ENCODE peak calls at places on chromosome 5, in eight cellular contexts. Q is OCI-LY7, F is aorta, A is A549, W is cardiac muscle cell, N is pancreas, T is hepatocyte, Y is tibial artery. P is an unnamed sample. For H3K4me1, the result is how much of the 10 kb centered on the place peaks cover.

GRCh38 chr5:128842241-128842640 is 123.0 kb upstream of the SLC27A6 start:
- DNase-seq in Q (no peak), F (no peak), A (no peak), W (no peak), N (no peak), T (no peak), Y (no peak), P (no peak)

GRCh38 chr5:180499684-180500083 is 5.5 kb downstream of the CNOT6 start:
- DNase-seq in Q (no peak), F (no peak), A (no peak), W (no peak), N (no peak), T (peak), Y (no peak), P (no peak)

GRCh38 chr5:88889165-88890069 is 6.4 kb upstream of the MEF2C start:
- DNase-seq in Q (no peak), F (peak), A (no peak), W (peak), N (peak), T (peak), Y (peak), P (peak)

GRCh38 chr5:145915970-145916638 is 20.3 kb upstream of the SH3RF2 start:
- DNase-seq in Q (no peak), F (no peak), A (no peak), W (no peak), N (no peak), T (no peak), Y (no peak), P (no peak)

GRCh38 chr5:2017540-2018389 is 135.0 kb upstream of the IRX4 start:
- DNase-seq in Q (peak), F (no peak), A (peak), W (no peak), N (no peak), T (no peak), Y (no peak), P (no peak)

GRCh38 chr5:178580556-178580955 is 9.6 kb downstream of the COL23A1 start:
- DNase-seq in Q (no peak), F (no peak), A (no peak), W (no peak), N (no peak), T (no peak), Y (no peak), P (peak)

GRCh38 chr5:3100921-3101551 is 349.6 kb upstream of the IRX2 start:
- DNase-seq in Q (no peak), F (no peak), A (no peak), W (no peak), N (no peak), T (no peak), Y (no peak), P (no peak)

GRCh38 chr5:137113939-137114338 is 385.2 kb downstream of the SPOCK1 start:
- DNase-seq in Q (no peak), F (no peak), A (no peak), W (no peak), N (no peak), T (no peak), Y (no peak), P (no peak)

GRCh38 chr5:8013951-8014844 is 145.2 kb downstream of the MTRR start:
- DNase-seq in Q (no peak), F (no peak), A (no peak), W (no peak), N (no peak), T (no peak), Y (no peak), P (no peak)

GRCh38 chr5:43903129-43903528 is 300.1 kb downstream of the NNT start:
- DNase-seq in Q (no peak), F (no peak), A (no peak), W (no peak), N (no peak), T (no peak), Y (no peak), P (no peak)

GRCh38 chr5:68872088-68872842 is 221.5 kb upstream of the SLC30A5 start:
- DNase-seq in Q (no peak), F (no peak), A (no peak), W (no peak), N (no peak), T (no peak), Y (no peak), P (no peak)

GRCh38 chr5:180467028-180467427 is 27.2 kb upstream of the CNOT6 start:
- DNase-seq in Q (no peak), F (peak), A (peak), W (no peak), N (no peak), T (peak), Y (no peak), P (peak)

GRCh38 chr5:131226899-131227298 is 37.0 kb upstream of the CDC42SE2 start:
- DNase-seq in Q (no peak), F (no peak), A (no peak), W (no peak), N (no peak), T (no peak), Y (no peak), P (no peak)

GRCh38 chr5:147397616-147398015 is 112.3 kb downstream of the DPYSL3 start:
- DNase-seq in Q (no peak), F (peak), A (no peak), W (no peak), N (no peak), T (no peak), Y (no peak), P (no peak)

GRCh38 chr5:164600166-164600715 is 1094.8 kb downstream of the MAT2B start:
- DNase-seq in Q (no peak), F (no peak), A (no peak), W (no peak), N (no peak), T (peak), Y (no peak), P (no peak)

GRCh38 chr5:112002368-112002767 is 245.4 kb upstream of the NREP start:
- DNase-seq in Q (no peak), F (no peak), A (no peak), W (no peak), N (no peak), T (no peak), Y (no peak), P (no peak)

GRCh38 chr5:135944967-135945560 is 9.7 kb downstream of the LECT2 start:
- DNase-seq in Q (peak), F (no peak), A (peak), W (peak), N (no peak), T (peak), Y (no peak), P (peak)

GRCh38 chr5:134132372-134133212 is 18.1 kb downstream of the TCF7 start:
- DNase-seq in Q (peak), F (peak), A (no peak), W (no peak), N (peak), T (no peak), Y (peak), P (no peak)

GRCh38 chr5:146647656-146648199 is 131.7 kb upstream of the GPR151 start:
- DNase-seq in Q (no peak), F (no peak), A (no peak), W (peak), N (no peak), T (no peak), Y (no peak), P (no peak)

GRCh38 chr5:72231989-72232703 is 87.9 kb downstream of the MRPS27 start:
- DNase-seq in Q (no peak), F (no peak), A (no peak), W (no peak), N (no peak), T (no peak), Y (no peak), P (no peak)

GRCh38 chr5:166370928-166371690 is 1920.3 kb upstream of the WWC1 start:
- DNase-seq in Q (no peak), F (no peak), A (no peak), W (no peak), N (no peak), T (no peak), Y (no peak), P (peak)

GRCh38 chr5:143341807-143342570 is 61.5 kb downstream of the NR3C1 start:
- DNase-seq in Q (no peak), F (no peak), A (peak), W (no peak), N (no peak), T (no peak), Y (no peak), P (no peak)

GRCh38 chr5:961002-961710 is 47.4 kb upstream of the NKD2 start:
- DNase-seq in Q (no peak), F (peak), A (no peak), W (no peak), N (peak), T (no peak), Y (no peak), P (peak)

GRCh38 chr5:33867236-33867635 is 24.6 kb downstream of the ADAMTS12 start:
- DNase-seq in Q (no peak), F (no peak), A (no peak), W (no peak), N (no peak), T (no peak), Y (no peak), P (no peak)

GRCh38 chr5:134555889-134556311 is 30.4 kb downstream of the JADE2 start:
- DNase-seq in Q (peak), F (peak), A (peak), W (peak), N (peak), T (peak), Y (peak), P (peak)

GRCh38 chr5:10685103-10685502 is 75.9 kb downstream of the DAP start:
- DNase-seq in Q (no peak), F (no peak), A (no peak), W (no peak), N (no peak), T (no peak), Y (no peak), P (no peak)

GRCh38 chr5:140348104-140348503 is 1.7 kb upstream of the HBEGF start:
- DNase-seq in Q (peak), F (no peak), A (no peak), W (no peak), N (no peak), T (no peak), Y (no peak), P (no peak)

GRCh38 chr5:56270058-56270457 is 36.9 kb upstream of the ANKRD55 start:
- DNase-seq in Q (peak), F (no peak), A (no peak), W (peak), N (no peak), T (no peak), Y (no peak), P (no peak)
- H3K4me1 ChIP-seq in Q (under half), F (under half), A (under half), W (under half), N (under half), T (under half), Y (under half), P (under half)

GRCh38 chr5:76403963-76404693 is 1.0 kb downstream of the IQGAP2 start:
- DNase-seq in Q (peak), F (peak), A (peak), W (peak), N (peak), T (peak), Y (no peak), P (no peak)

GRCh38 chr5:76404694-76405306 is 1.7 kb downstream of the IQGAP2 start:
- DNase-seq in Q (peak), F (no peak), A (no peak), W (no peak), N (no peak), T (no peak), Y (no peak), P (no peak)

GRCh38 chr5:76402880-76403712 is at the start of gene IQGAP2:
- DNase-seq in Q (peak), F (peak), A (peak), W (peak), N (peak), T (peak), Y (peak), P (peak)

GRCh38 chr5:76402251-76402879 is 720 bp upstream of the IQGAP2 start:
- DNase-seq in Q (peak), F (no peak), A (peak), W (peak), N (no peak), T (peak), Y (no peak), P (no peak)

GRCh38 chr5:76403713-76403962 is 553 bp downstream of the IQGAP2 start:
- DNase-seq in Q (no peak), F (no peak), A (peak), W (no peak), N (no peak), T (no peak), Y (no peak), P (no peak)
- H3K27ac ChIP-seq in Q (peak), F (no peak), A (peak), W (no peak), N (peak), T (peak), Y (no peak), P (no peak)

GRCh38 chr5:59893436-59894227 is at the start of gene PDE4D:
- DNase-seq in Q (no peak), F (peak), A (peak), W (peak), N (peak), T (peak), Y (peak), P (peak)
- H3K4me3 ChIP-seq in Q (no peak), F (peak), A (peak), W (peak), N (peak), T (no peak), Y (peak), P (no peak)

GRCh38 chr5:124700333-124700732 is 46.1 kb downstream of the ZNF608 start:
- DNase-seq in Q (no peak), F (no peak), A (no peak), W (no peak), N (no peak), T (no peak), Y (no peak), P (no peak)

GRCh38 chr5:124703995-124704394 is 42.4 kb downstream of the ZNF608 start:
- DNase-seq in Q (no peak), F (no peak), A (no peak), W (no peak), N (no peak), T (no peak), Y (no peak), P (no peak)

GRCh38 chr5:124700930-124701458 is 45.4 kb downstream of the ZNF608 start:
- DNase-seq in Q (no peak), F (no peak), A (no peak), W (no peak), N (no peak), T (no peak), Y (no peak), P (no peak)

GRCh38 chr5:124702442-124703024 is 43.9 kb downstream of the ZNF608 start:
- DNase-seq in Q (peak), F (no peak), A (no peak), W (no peak), N (no peak), T (peak), Y (no peak), P (no peak)

DNA sequence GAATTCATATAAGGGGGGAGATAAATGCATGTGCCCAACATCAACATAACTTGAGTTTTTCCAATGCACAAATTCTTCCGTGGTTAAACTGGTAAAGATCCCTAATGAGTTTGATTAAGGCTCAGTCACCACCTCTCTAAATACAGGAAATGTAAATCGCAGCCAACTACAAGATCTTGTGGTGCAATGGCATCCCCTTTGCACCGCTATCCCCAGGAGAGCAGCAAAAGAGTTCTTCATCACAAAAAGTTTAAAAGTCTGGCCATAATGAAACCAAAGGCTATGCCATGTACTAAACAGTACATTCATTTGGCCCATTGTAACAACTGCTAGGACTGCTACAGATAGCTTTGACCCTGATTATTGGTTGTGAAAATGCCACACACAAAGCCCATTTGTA is 44.6 kb downstream of the ZNF608 start:
- DNase-seq in Q (peak), F (no peak), A (no peak), W (no peak), N (no peak), T (no peak), Y (no peak), P (no peak)
- H3K4me1 ChIP-seq in Q (half or more), F (under half), A (under half), W (half or more), N (under half), T (half or more), Y (under half), P (under half)

DNA sequence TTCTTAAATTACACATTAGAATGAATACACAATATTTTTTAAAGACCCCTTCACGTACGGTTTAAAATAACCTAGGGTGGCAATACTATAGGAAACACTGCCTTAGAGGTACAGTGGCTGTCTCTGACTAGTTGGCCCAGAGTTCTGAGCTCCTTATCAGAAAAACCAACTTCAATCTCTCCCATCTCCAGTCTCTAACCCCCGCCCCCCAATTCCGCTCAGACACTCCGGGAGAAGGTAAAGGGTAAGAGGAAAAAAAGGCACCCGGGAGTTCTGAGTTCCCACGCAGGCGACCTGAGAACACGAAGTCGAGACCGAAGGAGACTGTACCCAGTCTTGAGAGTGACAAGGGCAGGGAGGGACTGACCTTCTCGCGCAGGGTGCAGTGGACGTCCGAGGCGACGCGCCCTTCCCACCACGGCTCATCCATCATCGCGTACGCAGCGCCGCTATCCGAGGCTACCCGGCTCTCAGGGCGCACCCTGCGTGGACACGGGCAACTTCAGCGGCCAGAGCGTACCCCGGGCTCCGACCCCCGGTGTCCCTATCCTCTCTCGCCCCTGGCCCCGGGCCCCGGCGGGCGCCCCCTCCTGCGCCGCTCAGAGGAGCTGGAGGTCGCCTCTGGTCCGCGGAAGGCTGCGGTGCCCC is 749 bp downstream of the CCNJL start:
- DNase-seq in Q (no peak), F (peak), A (no peak), W (peak), N (peak), T (peak), Y (no peak), P (no peak)
- H3K27ac ChIP-seq in Q (no peak), F (no peak), A (peak), W (peak), N (no peak), T (peak), Y (no peak), P (peak)

DNA sequence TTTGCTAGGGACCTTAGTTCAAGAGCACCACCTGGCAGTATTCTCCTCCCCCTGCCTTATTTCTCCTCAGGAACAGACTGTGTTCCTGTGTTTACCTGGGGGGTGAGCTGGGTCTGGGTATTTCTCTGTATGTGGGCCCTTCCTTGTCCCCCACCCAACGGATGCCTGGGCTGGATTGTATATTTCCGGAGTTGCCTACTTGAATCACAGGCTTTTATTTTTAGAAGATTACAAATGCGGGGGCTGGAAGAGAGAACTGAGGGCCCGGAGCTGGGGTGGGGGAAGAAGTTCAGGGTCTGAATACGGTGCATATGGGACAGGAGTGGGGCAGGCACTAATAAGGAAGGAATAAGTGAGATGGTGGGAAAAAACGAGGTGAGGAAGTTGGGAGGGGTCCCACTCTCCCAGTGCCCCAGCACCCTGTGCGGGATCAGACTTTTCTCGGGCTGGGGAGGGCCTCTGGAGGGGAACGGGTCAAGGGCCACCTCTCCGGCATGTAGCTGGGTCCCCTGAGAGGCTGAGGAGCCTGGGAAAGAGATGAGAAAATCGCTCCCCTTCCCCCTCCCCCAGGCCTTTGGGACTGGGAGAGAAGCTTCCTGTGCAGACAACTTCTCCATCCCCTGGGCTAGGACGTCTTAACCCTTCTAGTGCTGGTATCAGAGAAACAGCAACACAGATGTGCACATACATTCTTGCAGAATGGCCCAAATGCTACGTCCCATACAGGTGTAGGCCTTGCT is 42.1 kb downstream of the PCDH1 start:
- DNase-seq in Q (no peak), F (no peak), A (no peak), W (no peak), N (no peak), T (no peak), Y (peak), P (no peak)
- H3K4me3 ChIP-seq in Q (peak), F (no peak), A (no peak), W (no peak), N (no peak), T (no peak), Y (no peak), P (no peak)

GRCh38 chr5:14148483-14148882 is 5.3 kb downstream of the TRIO start:
- DNase-seq in Q (no peak), F (no peak), A (no peak), W (no peak), N (no peak), T (no peak), Y (no peak), P (no peak)

GRCh38 chr5:14145356-14146334 is 2.5 kb downstream of the TRIO start:
- DNase-seq in Q (no peak), F (no peak), A (no peak), W (no peak), N (no peak), T (no peak), Y (no peak), P (peak)

GRCh38 chr5:14146725-14147124 is 3.6 kb downstream of the TRIO start:
- DNase-seq in Q (no peak), F (no peak), A (no peak), W (no peak), N (no peak), T (no peak), Y (no peak), P (no peak)

GRCh38 chr5:14148890-14149671 is 5.9 kb downstream of the TRIO start:
- DNase-seq in Q (no peak), F (no peak), A (no peak), W (no peak), N (no peak), T (peak), Y (no peak), P (no peak)

GRCh38 chr5:14147210-14147609 is 4.1 kb downstream of the TRIO start:
- DNase-seq in Q (no peak), F (no peak), A (no peak), W (no peak), N (no peak), T (no peak), Y (no peak), P (no peak)
- H3K4me1 ChIP-seq in Q (under half), F (under half), A (half or more), W (half or more), N (under half), T (under half), Y (under half), P (under half)

GRCh38 chr5:38548064-38548759 is 8.2 kb downstream of the LIFR start:
- DNase-seq in Q (no peak), F (no peak), A (no peak), W (no peak), N (no peak), T (no peak), Y (no peak), P (no peak)
- H3K27ac ChIP-seq in Q (no peak), F (peak), A (no peak), W (peak), N (no peak), T (peak), Y (peak), P (peak)

GRCh38 chr5:19568004-19568403 is 420.0 kb downstream of the CDH18 start:
- DNase-seq in Q (no peak), F (no peak), A (no peak), W (no peak), N (no peak), T (no peak), Y (no peak), P (no peak)

DNA sequence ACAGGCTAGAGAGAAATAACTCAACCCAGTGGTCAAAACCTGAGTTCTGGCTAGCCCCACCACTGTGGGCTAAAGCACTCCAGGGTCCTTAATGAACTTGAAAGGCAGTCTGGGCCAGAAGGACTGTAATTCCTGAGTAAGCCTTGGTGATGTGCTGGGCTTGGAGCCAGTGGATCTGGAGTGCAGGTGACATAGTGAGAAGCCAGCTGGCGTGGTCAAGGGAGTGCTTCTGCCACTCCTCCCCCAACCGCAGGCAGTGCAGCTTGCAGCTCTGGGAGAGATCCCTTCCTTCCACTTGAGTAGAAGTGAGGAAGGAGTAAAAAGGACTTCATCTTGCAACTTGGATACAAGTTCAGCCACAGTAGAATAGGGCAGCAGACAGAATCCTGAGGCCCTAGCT is 424.0 kb downstream of the CDH18 start:
- DNase-seq in Q (no peak), F (no peak), A (no peak), W (no peak), N (no peak), T (no peak), Y (no peak), P (no peak)
- H3K4me3 ChIP-seq in Q (no peak), F (no peak), A (no peak), W (no peak), N (no peak), T (no peak), Y (no peak), P (no peak)